ENCODE peak calls at places on chromosomes 2 and 18, in seven cellular contexts. C is SK-N-SH, N is neural progenitor cell, M is A549, F is fibroblast of lung, K is left ventricle myocardium inferior, U is PC-9. Y is an unnamed sample.
A peak's percentile ranks its signal among the peaks of the same experiment; 100 is the strongest.

GRCh38 chr2:158099716-158100115 is 2.0 kb upstream of the UPP2 start:
- DNase-seq in C (no peak), N (no peak), M (peak; percentile 46), F (peak; percentile 32), K (no peak), U (no peak), Y (no peak)

GRCh38 chr2:136327162-136327852 is 209.4 kb upstream of the CXCR4 start:
- DNase-seq in C (peak; percentile 38), N (no peak), M (peak; percentile 27), F (peak; percentile 45), K (no peak), U (peak; percentile 40), Y (no peak)

GRCh38 chr2:116442418-116442817 is 1372.1 kb upstream of the DDX18 start:
- DNase-seq in C (no peak), N (no peak), M (no peak), F (no peak), K (no peak), U (no peak), Y (no peak)

GRCh38 chr18:75681538-75682115 is 254.1 kb upstream of the SMIM21 start:
- DNase-seq in C (no peak), N (no peak), M (no peak), F (no peak), K (no peak), U (no peak), Y (no peak)

GRCh38 chr2:123514808-123515207 is 510.3 kb upstream of the CNTNAP5 start:
- DNase-seq in C (no peak), N (peak; percentile 8), M (no peak), F (no peak), K (no peak), U (peak; percentile 34), Y (no peak)

GRCh38 chr2:100205128-100205527 is 62.7 kb upstream of the AFF3 start:
- DNase-seq in C (no peak), N (no peak), M (no peak), F (no peak), K (no peak), U (no peak), Y (no peak)

GRCh38 chr2:121345101-121345500 is 60.1 kb upstream of the TFCP2L1 start:
- DNase-seq in C (no peak), N (no peak), M (no peak), F (no peak), K (no peak), U (no peak), Y (no peak)

GRCh38 chr2:183224933-183225332 is 100.7 kb downstream of the NUP35 start:
- DNase-seq in C (no peak), N (no peak), M (no peak), F (peak; percentile 54), K (no peak), U (no peak), Y (no peak)

GRCh38 chr2:144518744-144519596 is 949 bp downstream of the ZEB2 start:
- DNase-seq in C (no peak), N (no peak), M (no peak), F (no peak), K (no peak), U (no peak), Y (no peak)

GRCh38 chr2:144515694-144516416 is 4.1 kb downstream of the ZEB2 start:
- DNase-seq in C (peak; percentile 76), N (peak; percentile 66), M (peak; percentile 29), F (peak; percentile 73), K (peak; percentile 68), U (no peak), Y (no peak)

GRCh38 chr2:144517825-144518699 is 1.9 kb downstream of the ZEB2 start:
- DNase-seq in C (no peak), N (peak; percentile 54), M (no peak), F (peak; percentile 48), K (no peak), U (no peak), Y (no peak)

GRCh38 chr2:144516417-144516980 is 3.4 kb downstream of the ZEB2 start:
- DNase-seq in C (peak; percentile 76), N (peak; percentile 50), M (peak; percentile 31), F (peak; percentile 51), K (peak; percentile 37), U (no peak), Y (no peak)

DNA sequence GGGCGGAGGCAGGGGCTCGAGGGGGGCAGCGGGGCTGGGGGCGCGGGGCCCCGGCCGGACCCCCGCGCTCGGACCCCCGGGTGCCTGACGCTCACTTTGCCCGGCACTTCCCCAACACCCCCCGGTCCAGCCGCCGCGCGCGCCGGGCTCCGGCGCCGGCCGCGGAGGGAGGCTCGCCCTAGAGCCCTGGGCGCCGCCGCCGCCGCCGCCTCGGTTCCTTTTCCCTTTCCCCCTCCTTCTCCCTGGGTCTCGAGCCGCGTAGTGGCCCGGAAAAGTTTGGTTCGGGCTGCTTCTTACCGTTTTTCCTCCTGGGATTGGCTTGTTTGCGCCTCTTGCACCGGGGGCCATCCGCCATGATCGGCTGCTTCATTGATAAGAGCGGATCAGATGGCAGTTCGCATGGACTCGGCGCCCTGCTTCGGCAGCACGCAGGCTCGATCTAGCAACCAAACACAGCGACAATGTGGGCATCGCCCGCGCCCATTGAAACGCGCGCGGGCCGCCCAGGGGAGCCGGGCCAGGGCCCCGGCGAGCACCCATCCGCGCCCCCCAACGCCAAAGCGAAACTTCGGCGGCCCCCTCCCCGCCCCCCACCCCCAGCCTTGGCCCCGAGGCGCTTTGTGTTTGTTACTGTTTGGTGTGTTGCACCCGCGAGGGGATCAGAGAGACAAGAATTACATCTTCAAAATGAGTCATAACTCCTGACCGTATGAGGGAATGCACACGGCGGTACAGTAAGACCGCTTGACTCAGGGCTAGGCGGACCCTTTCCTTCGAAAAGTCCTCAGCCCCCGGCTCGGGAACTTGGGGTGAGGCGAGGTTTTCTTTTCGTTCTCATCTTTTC is 2.7 kb downstream of the ZEB2 start:
- DNase-seq in C (peak; percentile 77), N (peak; percentile 67), M (peak; percentile 81), F (peak; percentile 97), K (peak; percentile 65), U (peak; percentile 48), Y (peak; percentile 36)
- H3K4me3 ChIP-seq in C (peak overlapping the region; percentile 97), N (peak overlapping the region; percentile 75), M (peak overlapping the region; percentile 92), F (peak overlapping the region; percentile 71), K (peak overlapping the region; percentile 85), U (peak overlapping the region; percentile 78), Y (peak overlapping the region; percentile 31)

GRCh38 chr18:58998421-58999203 is 133.9 kb downstream of the ZNF532 start:
- DNase-seq in C (no peak), N (no peak), M (peak; percentile 42), F (peak; percentile 87), K (peak; percentile 72), U (no peak), Y (no peak)
- TF ChIP-seq CTCF in C (peak; percentile 15), N (no peak), M (no peak), F (no peak), K (peak; percentile 30), U (no peak), Y (no peak)

GRCh38 chr2:177262958-177263450 is 1.5 kb downstream of the NFE2L2 start:
- DNase-seq in C (no peak), N (no peak), M (no peak), F (no peak), K (no peak), U (no peak), Y (no peak)

GRCh38 chr2:177262137-177262536 is 2.4 kb downstream of the NFE2L2 start:
- DNase-seq in C (no peak), N (no peak), M (no peak), F (no peak), K (no peak), U (no peak), Y (no peak)

GRCh38 chr2:177258059-177258458 is 6.5 kb downstream of the NFE2L2 start:
- DNase-seq in C (no peak), N (no peak), M (no peak), F (no peak), K (no peak), U (no peak), Y (no peak)

GRCh38 chr2:177261115-177261779 is 3.3 kb downstream of the NFE2L2 start:
- DNase-seq in C (no peak), N (no peak), M (no peak), F (peak; percentile 29), K (no peak), U (no peak), Y (no peak)

DNA sequence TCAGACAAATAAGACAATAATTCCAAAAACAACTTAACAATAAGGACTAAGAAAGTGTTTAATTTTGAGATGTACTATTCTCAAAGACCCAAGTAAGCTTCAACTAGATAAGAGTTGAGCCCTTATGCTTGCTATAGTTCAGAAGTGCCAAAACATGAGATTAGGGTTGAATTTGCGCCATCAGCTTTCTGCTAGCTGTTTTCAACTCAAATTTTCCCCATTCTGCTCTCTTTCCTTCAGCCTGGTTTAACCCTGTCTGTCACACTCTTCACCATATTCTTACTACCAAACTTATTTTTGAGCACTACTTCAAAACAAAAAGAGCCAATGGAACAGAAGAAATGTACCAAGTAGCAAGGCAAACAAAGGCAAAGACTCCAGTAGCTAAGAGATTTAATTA is 4.1 kb downstream of the NFE2L2 start:
- DNase-seq in C (no peak), N (no peak), M (no peak), F (no peak), K (no peak), U (no peak), Y (no peak)
- H3K4me3 ChIP-seq in C (peak overlapping the region; percentile 2), N (no peak overlapping the region), M (peak overlapping the region; percentile 92), F (peak overlapping the region; percentile 6), K (peak overlapping the region; percentile 90), U (peak overlapping the region; percentile 0), Y (peak overlapping the region; percentile 94)

GRCh38 chr2:8767324-8767723 is 70.1 kb downstream of the KIDINS220 start:
- DNase-seq in C (no peak), N (no peak), M (no peak), F (no peak), K (no peak), U (no peak), Y (no peak)

GRCh38 chr2:8756230-8756629 is 74.4 kb downstream of the ID2 start:
- DNase-seq in C (no peak), N (no peak), M (no peak), F (no peak), K (no peak), U (no peak), Y (no peak)

DNA sequence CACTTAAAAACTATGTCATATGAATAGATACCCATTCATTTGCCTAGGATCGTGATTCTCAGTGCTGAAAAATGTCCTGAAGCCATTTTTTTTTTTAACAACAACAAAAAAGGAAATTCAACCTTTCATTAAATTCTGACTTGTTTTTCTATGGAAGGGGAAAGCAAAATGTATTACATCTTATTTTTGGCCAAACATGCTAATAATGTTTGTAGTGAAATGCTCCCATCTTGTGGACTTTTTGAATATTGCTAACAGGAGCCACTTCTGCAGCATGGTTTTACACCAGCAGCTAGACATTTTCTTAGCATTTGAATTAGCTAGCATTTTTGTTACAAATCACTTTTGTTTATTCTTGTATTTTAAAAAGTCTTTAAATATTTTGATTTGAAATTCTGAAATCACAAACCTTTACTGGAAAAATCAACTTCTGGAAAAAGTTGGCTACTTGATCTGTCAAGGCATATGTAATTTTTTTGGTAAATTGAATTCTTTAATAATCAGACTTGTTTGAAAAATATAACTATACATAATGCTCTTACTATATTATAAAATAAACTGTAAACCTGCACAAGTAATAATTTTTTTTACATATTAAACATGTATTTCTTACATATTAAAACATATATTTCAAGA is 75.8 kb downstream of the KIDINS220 start:
- DNase-seq in C (peak; percentile 63), N (peak; percentile 42), M (peak; percentile 56), F (peak; percentile 33), K (no peak), U (no peak), Y (no peak)
- TF ChIP-seq CTCF in C (peak; percentile 89), N (peak; percentile 63), M (peak; percentile 86), F (peak; percentile 47), K (peak; percentile 64), U (peak; percentile 76), Y (no peak)

GRCh38 chr2:70123829-70124117 is 36.5 kb downstream of the PCBP1 start:
- DNase-seq in C (no peak), N (no peak), M (no peak), F (no peak), K (no peak), U (no peak), Y (no peak)
- H3K4me3 ChIP-seq in C (peak overlapping the region; percentile 60), N (peak overlapping the region; percentile 71), M (peak overlapping the region; percentile 52), F (peak overlapping the region; percentile 39), K (peak overlapping the region; percentile 71), U (peak overlapping the region; percentile 95), Y (peak overlapping the region; percentile 29)

Y was measured in pancreas.